ENCODE peak calls at places on chromosomes 1 and 21, in five cellular contexts. E is trophoblast cell, U is mesenchymal stem cell, P is H9, R is H1. G is an unnamed sample.
A peak's percentile ranks its signal among the peaks of the same experiment; 100 is the strongest.

GRCh38 chr1:206631085-206631509 is 4.2 kb upstream of the DYRK3 start:
- DNase-seq in E (peak; percentile 23), R (peak; percentile 74), P (peak; percentile 93), U (peak; percentile 94), G (peak; percentile 45)

GRCh38 chr1:248782311-248782887 is 26.8 kb upstream of the LYPD8 start:
- DNase-seq in E (no peak), U (no peak), R (no peak), P (no peak), G (no peak)

GRCh38 chr1:43082701-43083100 is 89.4 kb downstream of the EBNA1BP2 start:
- DNase-seq in P (no peak), E (no peak), R (no peak), U (no peak), G (no peak)

GRCh38 chr1:207745285-207745684 is 6.6 kb upstream of the CD46 start:
- DNase-seq in U (no peak), P (no peak), E (no peak), R (no peak), G (no peak)

GRCh38 chr21:16372546-16372945 is 642.8 kb downstream of the USP25 start:
- DNase-seq in R (no peak), P (no peak), U (no peak), E (no peak), G (no peak)

GRCh38 chr1:192702212-192702993 is 66.5 kb downstream of the RGS13 start:
- DNase-seq in P (no peak), E (no peak), U (peak; percentile 92), R (no peak), G (no peak)

GRCh38 chr21:23542097-23542496 is 2065.2 kb downstream of the MRPL39 start:
- DNase-seq in R (no peak), E (no peak), U (no peak), P (no peak), G (no peak)

GRCh38 chr1:1164701-1165451 is 8.8 kb upstream of the TTLL10 start:
- DNase-seq in R (no peak), P (no peak), U (no peak), E (no peak), G (no peak)

GRCh38 chr21:35476616-35477395 is 427.7 kb upstream of the RUNX1 start:
- DNase-seq in P (no peak), U (peak; percentile 69), R (no peak), E (no peak), G (no peak)

GRCh38 chr1:39297534-39297933 is 93.0 kb downstream of the MACF1 start:
- DNase-seq in R (no peak), U (no peak), E (no peak), P (no peak), G (no peak)

GRCh38 chr1:20589331-20590312 is 725 bp downstream of the CDA start:
- DNase-seq in U (peak; percentile 67), R (no peak), P (no peak), E (no peak), G (no peak)

GRCh38 chr1:204268101-204268500 is 54.3 kb upstream of the GOLT1A start:
- DNase-seq in P (no peak), U (no peak), R (no peak), E (no peak), G (no peak)

GRCh38 chr1:91553196-91553595 is 52.5 kb downstream of the CDC7 start:
- DNase-seq in R (no peak), P (no peak), U (peak; percentile 71), E (no peak), G (no peak)

GRCh38 chr21:40964691-40965090 is 117.7 kb upstream of the DSCAM start:
- DNase-seq in P (no peak), U (no peak), E (no peak), R (no peak), G (no peak)

GRCh38 chr1:242523282-242523967 is 1.1 kb downstream of the PLD5 start:
- DNase-seq in U (no peak), P (peak; percentile 28), E (no peak), R (no peak), G (peak; percentile 17)

GRCh38 chr1:163013826-163014600 is 55.1 kb upstream of the RGS4 start:
- DNase-seq in P (no peak), E (no peak), R (no peak), U (no peak), G (no peak)

GRCh38 chr1:167141963-167142362 is 48.1 kb downstream of the STYXL2 start:
- DNase-seq in E (no peak), U (no peak), P (no peak), R (no peak), G (no peak)

GRCh38 chr1:115189814-115190541 is 100.7 kb upstream of the TSPAN2 start:
- DNase-seq in E (peak; percentile 28), R (no peak), U (peak; percentile 73), P (no peak), G (no peak)

GRCh38 chr1:23772049-23772853 is 6.0 kb upstream of the PITHD1 start:
- DNase-seq in U (peak; percentile 81), R (no peak), P (peak; percentile 85), E (peak; percentile 80), G (peak; percentile 78)

GRCh38 chr1:6440198-6441126 is 15.9 kb downstream of the ESPN start:
- DNase-seq in E (peak; percentile 41), U (peak; percentile 51), P (peak; percentile 85), R (no peak), G (no peak)

GRCh38 chr1:151831605-151832004 is at the start of gene RORC:
- DNase-seq in P (no peak), E (no peak), U (no peak), R (no peak), G (no peak)

GRCh38 chr1:172585348-172585747 is 52.4 kb downstream of the SUCO start:
- DNase-seq in P (no peak), R (no peak), U (peak; percentile 53), E (no peak), G (no peak)

GRCh38 chr1:175254190-175254589 is 61.6 kb upstream of the KIAA0040 start:
- DNase-seq in E (no peak), R (no peak), P (no peak), U (no peak), G (no peak)

GRCh38 chr1:216722841-216723240 is 388 bp downstream of the ESRRG start:
- DNase-seq in R (no peak), P (no peak), E (no peak), U (no peak), G (peak; percentile 18)
- H2BK12ac ChIP-seq in R (peak overlapping the region; percentile 41), P (no peak overlapping the region), E (no peak overlapping the region), U (no peak overlapping the region), G (no peak overlapping the region)

GRCh38 chr1:33324677-33325417 is 3.9 kb upstream of the A3GALT2 start:
- DNase-seq in E (no peak), U (no peak), R (no peak), P (no peak), G (no peak)

GRCh38 chr1:33322109-33322508 is 1.2 kb upstream of the A3GALT2 start:
- DNase-seq in R (no peak), U (no peak), P (no peak), E (no peak), G (no peak)

GRCh38 chr1:33321178-33321577 is 280 bp upstream of the A3GALT2 start:
- DNase-seq in E (no peak), P (no peak), U (no peak), R (no peak), G (no peak)

GRCh38 chr1:33323663-33324477 is 3.0 kb upstream of the A3GALT2 start:
- DNase-seq in P (no peak), R (no peak), E (no peak), U (no peak), G (no peak)

DNA sequence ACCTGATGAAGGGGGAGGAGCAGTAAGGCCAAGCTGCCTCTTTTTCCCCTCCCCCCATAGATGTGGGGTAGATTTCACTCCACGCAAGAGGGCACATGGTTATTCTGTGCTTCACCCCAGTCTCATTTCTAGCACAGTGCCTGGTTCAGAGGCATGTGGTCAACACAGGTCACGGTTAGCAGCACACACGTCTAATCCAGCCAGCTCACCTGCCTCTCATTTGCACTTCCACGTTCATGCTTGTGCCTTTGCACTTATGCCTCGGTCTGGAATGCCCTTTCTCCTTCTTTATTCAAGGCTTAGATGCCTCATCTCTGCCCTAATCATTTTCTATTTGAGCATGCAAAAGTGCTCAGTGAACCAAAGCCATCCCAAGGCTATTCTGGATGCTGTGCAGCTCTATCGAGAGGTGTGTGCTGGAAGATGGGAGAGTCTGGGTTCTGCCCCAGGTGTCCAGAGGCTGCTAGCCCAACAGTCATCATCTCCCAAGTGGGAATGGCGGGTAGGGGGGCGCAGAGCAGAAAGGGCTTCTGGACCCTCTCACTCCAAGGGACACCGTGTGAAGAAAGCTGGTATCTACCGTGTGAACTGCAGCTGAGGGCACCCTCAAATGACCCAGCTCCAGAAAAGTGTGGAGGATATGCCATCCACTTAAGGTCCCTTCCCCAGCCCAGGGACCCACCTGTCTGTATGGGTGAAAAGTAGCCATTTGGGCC is 2.1 kb upstream of the A3GALT2 start:
- DNase-seq in E (no peak), P (no peak), R (no peak), U (no peak), G (no peak)
- H2BK12ac ChIP-seq in E (no peak overlapping the region), P (no peak overlapping the region), R (no peak overlapping the region), U (no peak overlapping the region), G (no peak overlapping the region)

GRCh38 chr1:22570140-22570909 is 7.0 kb downstream of the EPHA8 start:
- DNase-seq in P (no peak), E (no peak), U (no peak), R (no peak), G (no peak)

GRCh38 chr1:22567176-22567575 is 3.9 kb downstream of the EPHA8 start:
- DNase-seq in E (no peak), P (no peak), R (no peak), U (no peak), G (no peak)

GRCh38 chr1:22563671-22564612 is 653 bp downstream of the EPHA8 start:
- DNase-seq in P (no peak), E (no peak), R (no peak), U (no peak), G (no peak)

GRCh38 chr1:22569269-22569668 is 6.0 kb downstream of the EPHA8 start:
- DNase-seq in E (no peak), U (no peak), P (no peak), R (no peak), G (no peak)

GRCh38 chr1:22567994-22568393 is 4.7 kb downstream of the EPHA8 start:
- DNase-seq in P (no peak), E (no peak), U (no peak), R (no peak), G (no peak)
- H2BK12ac ChIP-seq in P (no peak overlapping the region), E (no peak overlapping the region), U (no peak overlapping the region), R (no peak overlapping the region), G (no peak overlapping the region)

GRCh38 chr1:205492774-205493173 is 11.7 kb upstream of the CDK18 start:
- DNase-seq in P (no peak), R (no peak), U (no peak), E (no peak), G (no peak)

GRCh38 chr1:205493241-205494085 is 11.0 kb upstream of the CDK18 start:
- DNase-seq in R (no peak), P (no peak), E (no peak), U (peak; percentile 70), G (no peak)

GRCh38 chr1:205492201-205492667 is 12.2 kb upstream of the CDK18 start:
- DNase-seq in E (no peak), R (no peak), P (no peak), U (no peak), G (no peak)

GRCh38 chr1:205495237-205495823 is 9.1 kb upstream of the CDK18 start:
- DNase-seq in U (no peak), P (no peak), R (no peak), E (no peak), G (no peak)

DNA sequence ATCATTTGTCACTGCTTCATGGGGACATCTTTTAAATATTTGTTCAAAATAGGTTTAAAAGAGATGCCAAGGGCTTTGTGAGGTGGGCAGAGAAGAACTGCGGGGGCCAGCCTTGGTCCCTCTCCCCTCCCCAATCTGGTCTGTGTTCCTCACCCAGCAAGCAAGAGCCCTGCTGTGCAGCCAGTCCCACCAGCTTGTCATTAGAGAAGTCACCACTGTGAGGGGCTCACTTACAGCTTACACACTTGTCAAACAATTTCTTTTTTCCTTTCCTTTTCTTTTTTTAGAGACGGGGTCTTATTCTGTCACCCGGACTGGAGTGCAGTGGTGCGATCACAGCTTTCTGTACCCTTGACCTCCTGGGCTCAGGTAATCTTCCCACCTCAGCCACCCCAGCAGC is 10.3 kb upstream of the CDK18 start:
- DNase-seq in U (no peak), E (no peak), R (no peak), P (no peak), G (no peak)
- H2BK12ac ChIP-seq in U (no peak overlapping the region), E (no peak overlapping the region), R (peak overlapping the region; percentile 27), P (no peak overlapping the region), G (no peak overlapping the region)